ENCODE peak calls at places on chromosome 19, in five cellular contexts. One of them, this sample, is unnamed.

GRCh38 chr19:33304760-33305647 is 2.7 kb upstream of the CEBPA start:
- DNase-seq in GM12892: no peak
- DNase-seq in left lung: no peak
- DNase-seq in nucleus accumbens: no peak
- DNase-seq in stimulated activated CD4-positive, alpha-beta T cell treated with anti-CD3 and anti-CD28 coated beads, Interleukin-4, amount 100 ng/mL, for 1 hour: no peak
- DNase-seq in this sample: peak; percentile 36

GRCh38 chr19:861756-862528 is 2.5 kb downstream of the CFD start:
- DNase-seq in GM12892: peak; percentile 82
- DNase-seq in stimulated activated CD4-positive, alpha-beta T cell treated with anti-CD3 and anti-CD28 coated beads, Interleukin-4, amount 100 ng/mL, for 1 hour: peak; percentile 71
- DNase-seq in nucleus accumbens: no peak
- DNase-seq in left lung: peak; percentile 88
- DNase-seq in this sample: no peak

GRCh38 chr19:43450545-43450997 is 14.8 kb downstream of the LYPD3 start:
- DNase-seq in nucleus accumbens: no peak
- DNase-seq in left lung: no peak
- DNase-seq in stimulated activated CD4-positive, alpha-beta T cell treated with anti-CD3 and anti-CD28 coated beads, Interleukin-4, amount 100 ng/mL, for 1 hour: no peak
- DNase-seq in GM12892: no peak
- DNase-seq in this sample: no peak

GRCh38 chr19:4016486-4016885 is 8.9 kb downstream of the PIAS4 start:
- DNase-seq in GM12892: no peak
- DNase-seq in nucleus accumbens: peak; percentile 87
- DNase-seq in left lung: no peak
- DNase-seq in stimulated activated CD4-positive, alpha-beta T cell treated with anti-CD3 and anti-CD28 coated beads, Interleukin-4, amount 100 ng/mL, for 1 hour: no peak
- DNase-seq in this sample: no peak

GRCh38 chr19:47663911-47664771 is 49.1 kb upstream of the EHD2 start:
- DNase-seq in nucleus accumbens: peak; percentile 68
- DNase-seq in left lung: no peak
- DNase-seq in GM12892: no peak
- DNase-seq in stimulated activated CD4-positive, alpha-beta T cell treated with anti-CD3 and anti-CD28 coated beads, Interleukin-4, amount 100 ng/mL, for 1 hour: no peak
- DNase-seq in this sample: peak; percentile 37

GRCh38 chr19:1157931-1158884 is 15.9 kb downstream of the SBNO2 start:
- DNase-seq in nucleus accumbens: no peak
- DNase-seq in left lung: peak; percentile 77
- DNase-seq in GM12892: no peak
- DNase-seq in stimulated activated CD4-positive, alpha-beta T cell treated with anti-CD3 and anti-CD28 coated beads, Interleukin-4, amount 100 ng/mL, for 1 hour: no peak
- DNase-seq in this sample: no peak

GRCh38 chr19:56732974-56733373 is 61.4 kb upstream of the ZNF835 start:
- DNase-seq in left lung: no peak
- DNase-seq in GM12892: no peak
- DNase-seq in nucleus accumbens: no peak
- DNase-seq in stimulated activated CD4-positive, alpha-beta T cell treated with anti-CD3 and anti-CD28 coated beads, Interleukin-4, amount 100 ng/mL, for 1 hour: no peak
- DNase-seq in this sample: no peak

GRCh38 chr19:46610851-46611770 is 10.0 kb downstream of the CALM3 start:
- DNase-seq in stimulated activated CD4-positive, alpha-beta T cell treated with anti-CD3 and anti-CD28 coated beads, Interleukin-4, amount 100 ng/mL, for 1 hour: no peak
- DNase-seq in GM12892: no peak
- DNase-seq in left lung: no peak
- DNase-seq in nucleus accumbens: no peak
- DNase-seq in this sample: no peak

GRCh38 chr19:1167687-1168561 is 6.1 kb downstream of the SBNO2 start:
- DNase-seq in GM12892: no peak
- DNase-seq in stimulated activated CD4-positive, alpha-beta T cell treated with anti-CD3 and anti-CD28 coated beads, Interleukin-4, amount 100 ng/mL, for 1 hour: no peak
- DNase-seq in left lung: peak; percentile 76
- DNase-seq in nucleus accumbens: no peak
- DNase-seq in this sample: no peak

GRCh38 chr19:5050016-5050656 is 81.2 kb downstream of the KDM4B start:
- DNase-seq in GM12892: no peak
- DNase-seq in left lung: no peak
- DNase-seq in nucleus accumbens: no peak
- DNase-seq in stimulated activated CD4-positive, alpha-beta T cell treated with anti-CD3 and anti-CD28 coated beads, Interleukin-4, amount 100 ng/mL, for 1 hour: no peak
- DNase-seq in this sample: no peak

GRCh38 chr19:6066661-6067646 is 43.3 kb downstream of the RFX2 start:
- DNase-seq in left lung: peak; percentile 87
- DNase-seq in GM12892: no peak
- DNase-seq in stimulated activated CD4-positive, alpha-beta T cell treated with anti-CD3 and anti-CD28 coated beads, Interleukin-4, amount 100 ng/mL, for 1 hour: no peak
- DNase-seq in nucleus accumbens: peak; percentile 82
- DNase-seq in this sample: peak; percentile 87

GRCh38 chr19:35240322-35240721 is 8.5 kb upstream of the LSR start:
- DNase-seq in stimulated activated CD4-positive, alpha-beta T cell treated with anti-CD3 and anti-CD28 coated beads, Interleukin-4, amount 100 ng/mL, for 1 hour: no peak
- DNase-seq in nucleus accumbens: no peak
- DNase-seq in GM12892: no peak
- DNase-seq in left lung: no peak
- DNase-seq in this sample: no peak

GRCh38 chr19:14006766-14007562 is 844 bp upstream of the RFX1 start:
- DNase-seq in nucleus accumbens: no peak
- DNase-seq in left lung: peak; percentile 94
- DNase-seq in stimulated activated CD4-positive, alpha-beta T cell treated with anti-CD3 and anti-CD28 coated beads, Interleukin-4, amount 100 ng/mL, for 1 hour: no peak
- DNase-seq in GM12892: no peak
- DNase-seq in this sample: no peak

GRCh38 chr19:3411636-3412035 is 45.3 kb downstream of the NFIC start:
- DNase-seq in nucleus accumbens: no peak
- DNase-seq in left lung: no peak
- DNase-seq in stimulated activated CD4-positive, alpha-beta T cell treated with anti-CD3 and anti-CD28 coated beads, Interleukin-4, amount 100 ng/mL, for 1 hour: no peak
- DNase-seq in GM12892: no peak
- DNase-seq in this sample: no peak

GRCh38 chr19:47028372-47028672 is 8.7 kb downstream of the NPAS1 start:
- DNase-seq in nucleus accumbens: no peak
- DNase-seq in GM12892: no peak
- DNase-seq in stimulated activated CD4-positive, alpha-beta T cell treated with anti-CD3 and anti-CD28 coated beads, Interleukin-4, amount 100 ng/mL, for 1 hour: no peak
- DNase-seq in left lung: no peak
- DNase-seq in this sample: no peak

GRCh38 chr19:54179921-54180452 is 7.0 kb upstream of the TMC4 start:
- DNase-seq in nucleus accumbens: peak; percentile 68
- DNase-seq in GM12892: no peak
- DNase-seq in stimulated activated CD4-positive, alpha-beta T cell treated with anti-CD3 and anti-CD28 coated beads, Interleukin-4, amount 100 ng/mL, for 1 hour: no peak
- DNase-seq in left lung: peak; percentile 47
- DNase-seq in this sample: no peak

GRCh38 chr19:1483067-1483978 is 4.3 kb upstream of the C19orf25 start:
- DNase-seq in left lung: peak; percentile 78
- DNase-seq in nucleus accumbens: no peak
- DNase-seq in stimulated activated CD4-positive, alpha-beta T cell treated with anti-CD3 and anti-CD28 coated beads, Interleukin-4, amount 100 ng/mL, for 1 hour: no peak
- DNase-seq in GM12892: no peak
- DNase-seq in this sample: no peak

GRCh38 chr19:18637644-18638630 is 1.1 kb downstream of the KLHL26 start:
- DNase-seq in left lung: no peak
- DNase-seq in stimulated activated CD4-positive, alpha-beta T cell treated with anti-CD3 and anti-CD28 coated beads, Interleukin-4, amount 100 ng/mL, for 1 hour: no peak
- DNase-seq in GM12892: no peak
- DNase-seq in nucleus accumbens: peak; percentile 21
- DNase-seq in this sample: peak; percentile 67

GRCh38 chr19:17260842-17261325 is 3.7 kb downstream of the USHBP1 start:
- DNase-seq in left lung: peak; percentile 97
- DNase-seq in stimulated activated CD4-positive, alpha-beta T cell treated with anti-CD3 and anti-CD28 coated beads, Interleukin-4, amount 100 ng/mL, for 1 hour: peak; percentile 91
- DNase-seq in GM12892: peak; percentile 95
- DNase-seq in nucleus accumbens: peak; percentile 33
- DNase-seq in this sample: peak; percentile 88

GRCh38 chr19:799076-799881 is 2.0 kb downstream of the PTBP1 start:
- DNase-seq in GM12892: no peak
- DNase-seq in left lung: no peak
- DNase-seq in stimulated activated CD4-positive, alpha-beta T cell treated with anti-CD3 and anti-CD28 coated beads, Interleukin-4, amount 100 ng/mL, for 1 hour: no peak
- DNase-seq in nucleus accumbens: no peak
- DNase-seq in this sample: peak; percentile 66

GRCh38 chr19:4172861-4173473 is 9.4 kb downstream of the SIRT6 start:
- DNase-seq in nucleus accumbens: no peak
- DNase-seq in left lung: peak; percentile 89
- DNase-seq in GM12892: peak; percentile 48
- DNase-seq in stimulated activated CD4-positive, alpha-beta T cell treated with anti-CD3 and anti-CD28 coated beads, Interleukin-4, amount 100 ng/mL, for 1 hour: peak; percentile 74
- DNase-seq in this sample: peak; percentile 53

GRCh38 chr19:45156231-45156630 is 4.6 kb downstream of the NKPD1 start:
- DNase-seq in left lung: no peak
- DNase-seq in GM12892: no peak
- DNase-seq in stimulated activated CD4-positive, alpha-beta T cell treated with anti-CD3 and anti-CD28 coated beads, Interleukin-4, amount 100 ng/mL, for 1 hour: no peak
- DNase-seq in nucleus accumbens: no peak
- DNase-seq in this sample: no peak

GRCh38 chr19:38361633-38362075 is 12.7 kb upstream of the PSMD8 start:
- DNase-seq in nucleus accumbens: peak; percentile 27
- DNase-seq in stimulated activated CD4-positive, alpha-beta T cell treated with anti-CD3 and anti-CD28 coated beads, Interleukin-4, amount 100 ng/mL, for 1 hour: peak; percentile 64
- DNase-seq in GM12892: peak; percentile 71
- DNase-seq in left lung: peak; percentile 91
- DNase-seq in this sample: peak; percentile 76

GRCh38 chr19:5131031-5131865 is 162.3 kb downstream of the KDM4B start:
- DNase-seq in GM12892: peak; percentile 81
- DNase-seq in stimulated activated CD4-positive, alpha-beta T cell treated with anti-CD3 and anti-CD28 coated beads, Interleukin-4, amount 100 ng/mL, for 1 hour: no peak
- DNase-seq in left lung: no peak
- DNase-seq in nucleus accumbens: no peak
- DNase-seq in this sample: peak; percentile 65

GRCh38 chr19:35446194-35446593 is 1.9 kb upstream of the FFAR2 start:
- DNase-seq in nucleus accumbens: no peak
- DNase-seq in GM12892: no peak
- DNase-seq in stimulated activated CD4-positive, alpha-beta T cell treated with anti-CD3 and anti-CD28 coated beads, Interleukin-4, amount 100 ng/mL, for 1 hour: no peak
- DNase-seq in left lung: no peak
- DNase-seq in this sample: no peak